ENCODE peak calls at places on chromosomes 1 and 21, in four cellular contexts. Z is KG1, Q is NCI-H1092 treated with DMSO at 0.1 percent for 48 hours, O is mesenteric fat pad. U is an unnamed sample.

GRCh38 chr1:51231121-51231520 is 5.0 kb upstream of the RNF11 start:
- DNase-seq in O (no peak), Z (no peak), Q (no peak), U (no peak)

GRCh38 chr21:29257701-29258100 is 41.0 kb upstream of the BACH1 start:
- DNase-seq in O (no peak), Z (no peak), Q (no peak), U (no peak)

GRCh38 chr1:110285316-110285715 is 53.9 kb upstream of the RBM15 start:
- DNase-seq in O (no peak), Z (no peak), Q (no peak), U (no peak)

GRCh38 chr21:26079376-26079775 is 91.2 kb downstream of the APP start:
- DNase-seq in Q (no peak), Z (no peak), O (no peak), U (no peak)

GRCh38 chr1:100982783-100983182 is 42.8 kb downstream of the DPH5 start:
- DNase-seq in Z (no peak), Q (no peak), O (no peak), U (no peak)

GRCh38 chr1:186112280-186112679 is 262.8 kb downstream of the TPR start:
- DNase-seq in O (no peak), Z (no peak), Q (no peak), U (no peak)

GRCh38 chr1:109298666-109299086 is 8.1 kb downstream of the MYBPHL start:
- DNase-seq in Q (no peak), Z (no peak), O (no peak), U (no peak)

GRCh38 chr1:50975436-50975835 is 5.4 kb downstream of the CDKN2C start:
- DNase-seq in O (no peak), Z (no peak), Q (peak), U (no peak)

GRCh38 chr1:239008568-239008967 is 377.8 kb upstream of the CHRM3 start:
- DNase-seq in Q (no peak), Z (no peak), O (no peak), U (no peak)

GRCh38 chr1:67571406-67571805 is 113.6 kb upstream of the GADD45A start:
- DNase-seq in Z (no peak), O (no peak), Q (no peak), U (no peak)